ENCODE peak calls at places on chromosomes 1 and 21, in eight cellular contexts. A, Z, V, C, J, B, E and U are unnamed samples.
A peak's percentile ranks its signal among the peaks of the same experiment; 100 is the strongest.

GRCh38 chr1:247639381-247639981 is 34.1 kb downstream of the OR2G3 start:
- DNase-seq in A (no peak), Z (peak; percentile 69), V (peak; percentile 23), C (no peak), J (no peak), B (peak; percentile 54), E (peak; percentile 12), U (no peak)

GRCh38 chr1:41277371-41277994 is 35.4 kb upstream of the SCMH1 start:
- DNase-seq in A (peak; percentile 72), Z (no peak), V (no peak), C (no peak), J (no peak), B (no peak), E (no peak), U (peak; percentile 59)

GRCh38 chr1:243495442-243496172 is 239.8 kb downstream of the SDCCAG8 start:
- DNase-seq in A (no peak), Z (no peak), V (no peak), C (no peak), J (no peak), B (no peak), E (peak; percentile 79), U (no peak)

GRCh38 chr1:11188858-11189451 is at the start of gene ANGPTL7:
- DNase-seq in A (no peak), Z (no peak), V (no peak), C (no peak), J (no peak), B (no peak), E (no peak), U (no peak)

GRCh38 chr1:183089025-183089639 is 65.9 kb downstream of the LAMC1 start:
- DNase-seq in A (no peak), Z (no peak), V (no peak), C (no peak), J (no peak), B (no peak), E (no peak), U (peak; percentile 97)

GRCh38 chr1:235134171-235134570 is 5.5 kb upstream of the TOMM20 start:
- DNase-seq in A (no peak), Z (no peak), V (no peak), C (no peak), J (no peak), B (no peak), E (no peak), U (no peak)

GRCh38 chr1:162554258-162554657 is 7.3 kb upstream of the UAP1 start:
- DNase-seq in A (no peak), Z (no peak), V (no peak), C (no peak), J (no peak), B (no peak), E (peak; percentile 61), U (no peak)

GRCh38 chr1:155847823-155848529 is 9.0 kb downstream of the GON4L start:
- DNase-seq in A (no peak), Z (no peak), V (no peak), C (no peak), J (no peak), B (no peak), E (no peak), U (no peak)

GRCh38 chr1:161781995-161782394 is 15.9 kb downstream of the ATF6 start:
- DNase-seq in A (no peak), Z (no peak), V (no peak), C (no peak), J (no peak), B (no peak), E (peak; percentile 68), U (no peak)

GRCh38 chr21:32653326-32653901 is 41.2 kb upstream of the CFAP298 start:
- DNase-seq in A (peak; percentile 67), Z (no peak), V (no peak), C (peak; percentile 71), J (peak; percentile 62), B (no peak), E (peak; percentile 5), U (peak; percentile 39)

GRCh38 chr1:214957330-214958137 is 125.0 kb upstream of the KCNK2 start:
- DNase-seq in A (peak; percentile 70), Z (no peak), V (no peak), C (no peak), J (no peak), B (no peak), E (peak; percentile 100), U (no peak)

GRCh38 chr1:200442023-200442422 is 32.2 kb upstream of the ZNF281 start:
- DNase-seq in A (no peak), Z (no peak), V (no peak), C (no peak), J (no peak), B (no peak), E (no peak), U (no peak)

GRCh38 chr1:244137725-244138124 is 86.6 kb downstream of the ZBTB18 start:
- DNase-seq in A (no peak), Z (no peak), V (no peak), C (no peak), J (no peak), B (no peak), E (peak; percentile 48), U (no peak)

GRCh38 chr1:11384170-11384554 is 94.8 kb upstream of the DISP3 start:
- DNase-seq in A (peak; percentile 55), Z (no peak), V (no peak), C (no peak), J (no peak), B (no peak), E (no peak), U (no peak)